ENCODE peak calls at places on chromosome 10, in five cellular contexts. M is GM12891, R is HepG2, T is GM12878, I is K562. Z is an unnamed sample.

GRCh38 chr10:122143238-122143841 is 127.8 kb upstream of the BTBD16 start:
- DNase-seq in I (no peak), R (no peak), M (no peak), T (no peak), Z (no peak)

GRCh38 chr10:6402349-6402709 is 177.7 kb downstream of the PRKCQ start:
- DNase-seq in M (no peak), R (no peak), T (no peak), I (no peak), Z (no peak)

GRCh38 chr10:34707656-34708055 is 107.4 kb downstream of the PARD3 start:
- DNase-seq in M (no peak), R (no peak), I (no peak), T (no peak), Z (no peak)

GRCh38 chr10:129932996-129933395 is 31.1 kb downstream of the EBF3 start:
- DNase-seq in M (no peak), I (no peak), R (no peak), T (no peak), Z (no peak)

GRCh38 chr10:63120554-63120953 is 12.6 kb upstream of the NRBF2 start:
- DNase-seq in T (no peak), M (no peak), R (no peak), I (no peak), Z (no peak)

GRCh38 chr10:7409045-7409731 is 1.6 kb downstream of the SFMBT2 start:
- DNase-seq in R (no peak), T (peak; percentile 51), I (peak; percentile 48), M (no peak), Z (peak; percentile 52)

GRCh38 chr10:72800000-72800740 is 93.4 kb upstream of the OIT3 start:
- DNase-seq in I (no peak), T (no peak), M (no peak), R (peak; percentile 78), Z (no peak)

GRCh38 chr10:63735305-63735704 is 214.1 kb downstream of the REEP3 start:
- DNase-seq in M (no peak), T (no peak), I (no peak), R (no peak), Z (no peak)

GRCh38 chr10:105974803-105975456 is 1189.6 kb downstream of the SORCS1 start:
- DNase-seq in T (no peak), M (no peak), R (no peak), I (no peak), Z (no peak)

GRCh38 chr10:30027057-30028005 is 32.1 kb downstream of the JCAD start:
- DNase-seq in I (peak; percentile 16), R (no peak), T (peak; percentile 32), M (peak; percentile 68), Z (peak; percentile 67)

GRCh38 chr10:46234431-46235060 is 52.3 kb upstream of the ANTXRL start:
- DNase-seq in M (no peak), I (no peak), T (no peak), R (no peak), Z (no peak)

GRCh38 chr10:63593576-63593975 is 72.4 kb downstream of the REEP3 start:
- DNase-seq in R (no peak), T (no peak), M (no peak), I (no peak), Z (no peak)

GRCh38 chr10:123021517-123021916 is 12.7 kb downstream of the ACADSB start:
- DNase-seq in T (no peak), M (no peak), R (peak; percentile 36), I (no peak), Z (no peak)

GRCh38 chr10:22992621-22993020 is 64.8 kb downstream of the ARMC3 start:
- DNase-seq in T (no peak), M (no peak), I (no peak), R (peak; percentile 7), Z (no peak)

GRCh38 chr10:53719658-53720057 is 947.1 kb upstream of the MBL2 start:
- DNase-seq in T (no peak), R (no peak), M (no peak), I (no peak), Z (no peak)

GRCh38 chr10:19620867-19621266 is 195.4 kb upstream of the PLXDC2 start:
- DNase-seq in I (no peak), R (no peak), T (no peak), M (no peak), Z (no peak)

GRCh38 chr10:28250782-28251181 is 52.1 kb downstream of the MPP7 start:
- DNase-seq in R (peak; percentile 29), T (no peak), M (no peak), I (no peak), Z (no peak)

GRCh38 chr10:27620425-27621397 is 116.6 kb downstream of the RAB18 start:
- DNase-seq in I (no peak), T (no peak), R (no peak), M (no peak), Z (no peak)

GRCh38 chr10:71632200-71632820 is 87.3 kb downstream of the C10orf105 start:
- DNase-seq in R (no peak), T (no peak), M (no peak), I (peak; percentile 60), Z (no peak)

GRCh38 chr10:31143331-31143935 is 111.8 kb upstream of the ZNF438 start:
- DNase-seq in R (no peak), I (no peak), M (no peak), T (no peak), Z (no peak)

GRCh38 chr10:75404335-75405200 is 3.0 kb upstream of the ZNF503 start:
- DNase-seq in M (no peak), T (no peak), R (peak; percentile 67), I (no peak), Z (peak; percentile 33)

GRCh38 chr10:75406158-75407065 is 4.8 kb upstream of the ZNF503 start:
- DNase-seq in M (no peak), I (no peak), R (no peak), T (no peak), Z (no peak)

GRCh38 chr10:75407296-75407715 is 5.7 kb upstream of the ZNF503 start:
- DNase-seq in R (no peak), I (no peak), M (no peak), T (no peak), Z (no peak)

GRCh38 chr10:75404023-75404334 is 2.4 kb upstream of the ZNF503 start:
- DNase-seq in I (no peak), R (no peak), M (no peak), T (no peak), Z (no peak)

GRCh38 chr10:75405201-75406143 is 3.9 kb upstream of the ZNF503 start:
- DNase-seq in T (no peak), R (peak; percentile 89), I (no peak), M (no peak), Z (no peak)
- TF ChIP-seq POLR2A in T (no peak), R (no peak), I (no peak), M (no peak), Z (no peak)

GRCh38 chr10:100342627-100342972 is 4.4 kb upstream of the SCD start:
- DNase-seq in I (no peak), T (no peak), M (no peak), R (no peak), Z (no peak)

GRCh38 chr10:100339236-100339635 is 7.8 kb upstream of the SCD start:
- DNase-seq in R (no peak), T (peak; percentile 57), I (no peak), M (peak; percentile 37), Z (peak; percentile 49)

GRCh38 chr10:100338434-100339036 is 8.5 kb upstream of the SCD start:
- DNase-seq in T (no peak), M (peak; percentile 61), I (peak; percentile 66), R (peak; percentile 60), Z (peak; percentile 60)

GRCh38 chr10:100341953-100342626 is 4.9 kb upstream of the SCD start:
- DNase-seq in I (peak; percentile 56), R (peak; percentile 87), T (no peak), M (no peak), Z (no peak)

DNA sequence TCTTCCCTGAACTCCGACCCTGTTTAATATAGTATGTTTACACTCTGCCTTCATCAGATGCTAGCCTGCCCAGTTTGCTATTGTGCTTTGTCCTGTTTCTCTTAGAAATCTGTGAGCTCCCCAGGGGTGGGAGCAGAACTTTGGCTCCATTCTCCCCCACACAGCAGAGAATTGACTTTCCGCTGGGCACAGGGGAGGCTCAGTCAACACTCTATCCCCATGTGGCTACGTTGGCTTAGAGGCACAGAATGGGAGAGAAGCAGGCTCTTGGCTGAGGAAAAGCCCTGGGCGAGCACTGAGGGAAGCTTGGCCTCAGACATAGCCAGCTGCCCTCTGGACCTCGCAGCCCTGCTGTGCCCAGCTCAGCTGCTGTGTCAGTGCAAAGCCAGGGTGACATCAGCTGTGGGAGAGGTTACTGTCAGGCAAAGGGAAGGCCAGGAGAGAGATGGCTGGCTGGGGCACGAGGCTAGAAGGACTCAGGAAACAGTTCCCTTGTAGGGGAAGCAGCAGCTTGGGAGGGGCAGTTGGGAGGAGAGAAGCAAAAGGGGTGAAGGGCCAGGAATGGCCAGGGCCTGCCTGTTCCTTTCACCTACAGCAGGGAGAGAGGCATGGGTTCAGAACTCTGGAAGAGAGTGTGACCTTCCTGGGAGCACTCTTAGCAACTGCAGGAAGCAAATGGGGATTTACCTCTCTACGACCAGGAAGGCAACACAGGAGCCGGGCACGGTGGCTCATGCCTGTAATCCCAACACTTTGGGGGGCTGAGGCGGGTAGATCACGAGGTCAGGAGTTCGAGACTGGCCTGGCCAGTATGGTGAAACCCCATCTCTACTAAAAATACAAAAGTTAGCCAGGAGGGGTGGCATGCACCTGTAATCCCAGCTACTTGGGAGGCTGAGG is 5.8 kb upstream of the SCD start:
- DNase-seq in R (peak; percentile 77), T (no peak), I (no peak), M (no peak), Z (no peak)
- TF ChIP-seq TAF1 in R (peak; percentile 42), T (no peak), I (no peak), M (no peak), Z (no peak)

DNA sequence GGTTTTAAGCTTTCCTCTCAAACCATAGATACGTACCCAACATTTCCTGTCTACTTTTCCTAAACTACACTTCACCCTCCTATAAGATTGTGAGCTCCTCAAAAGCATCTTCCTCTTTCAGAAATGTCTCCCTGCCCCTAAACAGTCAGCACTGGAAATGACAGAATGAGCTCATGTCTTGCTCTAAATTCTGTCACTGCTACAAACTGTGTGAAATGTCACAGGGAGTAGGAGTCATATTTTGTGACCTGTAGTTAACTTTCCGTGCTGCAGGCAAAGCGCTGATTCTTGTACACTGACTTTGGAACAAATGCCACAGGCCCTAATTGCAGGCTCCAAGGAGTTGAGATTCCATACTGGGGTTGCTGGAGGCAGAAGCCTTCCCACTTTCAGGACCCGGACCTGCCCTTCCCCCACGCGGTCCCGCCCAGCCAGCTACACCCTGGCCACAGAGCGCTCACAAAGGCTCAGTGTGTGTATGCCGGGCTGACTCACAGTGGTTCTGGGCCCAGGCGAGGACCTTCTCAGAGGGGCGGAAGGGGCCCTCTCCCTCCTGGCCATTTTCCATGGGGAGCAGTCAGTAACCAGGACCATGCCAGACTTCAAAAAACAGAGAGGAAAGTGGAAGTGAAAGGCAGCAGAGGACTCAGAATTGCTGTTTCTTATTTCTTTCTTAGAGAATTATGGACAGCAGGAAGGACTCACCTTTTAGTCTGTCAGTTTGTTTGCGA is 24.1 kb downstream of the SCD start:
- DNase-seq in M (no peak), T (peak; percentile 34), R (peak; percentile 91), I (peak; percentile 59), Z (no peak)
- TF ChIP-seq POLR2A in M (no peak), T (no peak), R (peak; percentile 88), I (peak; percentile 62), Z (no peak)

GRCh38 chr10:119315128-119316001 is 108.0 kb downstream of the GRK5 start:
- DNase-seq in I (peak; percentile 50), M (peak; percentile 76), R (peak; percentile 83), T (peak; percentile 28), Z (peak; percentile 71)

GRCh38 chr10:119314486-119314885 is 107.1 kb downstream of the GRK5 start:
- DNase-seq in M (no peak), R (no peak), T (no peak), I (no peak), Z (no peak)

GRCh38 chr10:119314061-119314460 is 106.7 kb downstream of the GRK5 start:
- DNase-seq in T (no peak), M (no peak), I (no peak), R (no peak), Z (no peak)

GRCh38 chr10:119316729-119317097 is 109.3 kb downstream of the GRK5 start:
- DNase-seq in M (no peak), R (peak; percentile 89), T (no peak), I (peak; percentile 27), Z (no peak)

GRCh38 chr10:119316002-119316358 is 108.6 kb downstream of the GRK5 start:
- DNase-seq in I (no peak), R (no peak), M (no peak), T (no peak), Z (no peak)
- TF ChIP-seq TAF1 in I (no peak), R (no peak), M (no peak), T (no peak), Z (no peak)

Z was measured in GM12892.